ENCODE peak calls at places on chromosomes 11 and 22, in four cellular contexts. I is HepG2, B is GM12878, F is K562. R is an unnamed sample.

GRCh38 chr11:118060879-118061278 is 16.0 kb upstream of the TMPRSS4 start:
- DNase-seq in I (no peak), B (no peak), F (peak), R (no peak)

GRCh38 chr22:42001127-42001526 is 2.5 kb downstream of the WBP2NL start:
- DNase-seq in I (no peak), B (no peak), F (no peak), R (no peak)

GRCh38 chr11:67053896-67054850 is 2.5 kb upstream of the RHOD start:
- DNase-seq in I (peak), B (no peak), F (peak), R (peak)

GRCh38 chr11:3037041-3037944 is 19.9 kb downstream of the CARS1 start:
- DNase-seq in I (peak), B (no peak), F (peak), R (peak)

GRCh38 chr11:57978686-57979531 is 44.8 kb upstream of the OR9Q1 start:
- DNase-seq in I (peak), B (no peak), F (no peak), R (no peak)

GRCh38 chr11:15157181-15157580 is 42.5 kb downstream of the INSC start:
- DNase-seq in I (no peak), B (no peak), F (no peak), R (no peak)

GRCh38 chr11:1737080-1737757 is 13.2 kb downstream of the IFITM10 start:
- DNase-seq in I (no peak), B (no peak), F (no peak), R (no peak)

GRCh38 chr11:3341298-3341697 is 37.6 kb downstream of the ZNF195 start:
- DNase-seq in I (peak), B (no peak), F (peak), R (peak)

GRCh38 chr22:50269573-50270301 is 443 bp downstream of the MAPK11 start:
- DNase-seq in I (no peak), B (no peak), F (peak), R (no peak)

GRCh38 chr11:117182551-117182935 is 4.0 kb downstream of the SIDT2 start:
- DNase-seq in I (no peak), B (no peak), F (no peak), R (no peak)

GRCh38 chr11:43931717-43932039 is 10.8 kb upstream of the C11orf96 start:
- DNase-seq in I (no peak), B (no peak), F (no peak), R (no peak)

GRCh38 chr11:116605543-116605942 is 167.2 kb downstream of the BUD13 start:
- DNase-seq in I (peak), B (no peak), F (peak), R (peak)

GRCh38 chr11:28835317-28835716 is 727.1 kb downstream of the METTL15 start:
- DNase-seq in I (no peak), B (no peak), F (no peak), R (no peak)

GRCh38 chr22:46464701-46465347 is 72.6 kb downstream of the CELSR1 start:
- DNase-seq in I (no peak), B (no peak), F (no peak), R (no peak)

GRCh38 chr11:103904324-103904667 is 132.1 kb upstream of the DDI1 start:
- DNase-seq in I (no peak), B (peak), F (no peak), R (no peak)

GRCh38 chr11:61065955-61066638 is 36.2 kb upstream of the CD5 start:
- DNase-seq in I (no peak), B (no peak), F (no peak), R (no peak)

GRCh38 chr22:19694696-19695095 is 19.6 kb upstream of the SEPTIN5 start:
- DNase-seq in I (no peak), B (no peak), F (no peak), R (no peak)

GRCh38 chr11:96035031-96035743 is 111.3 kb upstream of the MTMR2 start:
- DNase-seq in I (no peak), B (no peak), F (no peak), R (no peak)

DNA sequence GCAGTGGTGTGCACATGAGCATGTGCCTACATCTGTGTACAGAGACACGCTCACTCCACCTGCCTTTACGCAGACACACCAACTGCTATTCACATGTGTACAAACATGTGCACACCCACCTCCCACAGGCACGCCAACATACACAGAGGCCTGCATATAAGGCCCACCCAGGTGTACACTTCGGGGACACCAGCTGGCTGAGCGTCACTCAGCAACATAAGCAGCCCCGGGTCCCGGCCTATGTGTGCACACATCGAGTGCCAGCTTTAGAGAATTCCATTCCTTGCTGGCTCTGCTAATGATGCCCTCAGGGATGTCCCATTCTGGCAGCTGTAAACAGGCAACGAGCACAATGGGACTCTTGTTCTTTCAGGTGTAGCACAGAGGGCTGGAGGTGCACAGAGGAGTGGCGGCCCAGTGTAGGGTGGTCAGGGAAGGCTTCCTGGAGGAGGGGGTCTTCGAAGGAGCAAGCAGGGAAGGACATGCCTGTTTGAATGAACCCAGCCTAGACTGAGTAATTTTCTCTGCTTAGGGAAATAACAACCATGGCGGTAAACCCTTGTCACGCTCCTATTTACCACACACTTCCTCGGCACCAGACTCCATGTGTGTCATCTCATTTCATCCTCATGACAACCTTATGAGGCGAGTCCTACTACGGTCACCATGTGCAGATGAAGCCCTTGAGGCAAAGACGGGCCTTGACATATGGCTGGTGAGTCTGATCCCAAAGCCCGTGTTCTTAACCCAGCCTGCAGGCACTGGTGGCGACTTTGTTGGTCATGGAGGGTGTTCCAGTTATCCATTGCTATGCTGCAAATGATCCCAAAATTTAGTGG is 35.1 kb downstream of the RPL3 start:
- DNase-seq in I (peak), B (no peak), F (no peak), R (no peak)
- TF ChIP-seq HDAC6 in I (no peak), B (no peak), F (no peak), R (no peak)

DNA sequence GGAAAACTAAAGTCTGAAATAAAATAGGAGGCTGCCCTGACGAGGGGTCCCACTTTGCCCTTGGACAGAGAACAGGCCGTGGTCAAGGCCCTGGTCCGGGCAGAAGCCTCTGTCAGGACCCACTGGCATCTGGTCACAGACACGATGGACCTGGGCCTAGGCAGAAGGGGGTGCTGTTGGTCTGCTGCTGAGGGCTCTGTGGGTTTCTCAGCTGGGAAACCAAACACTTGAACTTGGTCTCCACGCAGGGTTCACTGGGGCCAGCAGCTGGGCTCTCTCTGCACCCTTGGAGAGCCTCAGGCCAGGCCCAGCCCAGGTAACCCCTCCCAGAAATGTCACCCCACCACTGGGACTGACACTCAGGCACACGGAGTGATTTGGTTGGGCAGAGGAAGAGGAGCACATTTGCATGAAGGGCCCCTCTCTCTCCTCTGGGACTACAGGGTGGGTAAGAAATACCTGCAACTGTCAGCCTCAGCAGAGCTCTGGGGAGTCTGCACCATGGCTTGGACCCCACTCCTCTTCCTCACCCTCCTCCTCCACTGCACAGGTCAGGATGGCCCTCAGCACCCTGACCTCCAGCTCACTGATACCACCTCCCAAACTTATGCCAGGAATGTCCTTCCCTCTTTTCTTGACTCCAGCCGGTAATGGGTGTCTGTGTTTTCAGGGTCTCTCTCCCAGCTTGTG is 48.1 kb upstream of the TOP3B start:
- DNase-seq in I (peak), B (peak), F (peak), R (no peak)
- TF ChIP-seq HDAC6 in I (no peak), B (no peak), F (no peak), R (no peak)

DNA sequence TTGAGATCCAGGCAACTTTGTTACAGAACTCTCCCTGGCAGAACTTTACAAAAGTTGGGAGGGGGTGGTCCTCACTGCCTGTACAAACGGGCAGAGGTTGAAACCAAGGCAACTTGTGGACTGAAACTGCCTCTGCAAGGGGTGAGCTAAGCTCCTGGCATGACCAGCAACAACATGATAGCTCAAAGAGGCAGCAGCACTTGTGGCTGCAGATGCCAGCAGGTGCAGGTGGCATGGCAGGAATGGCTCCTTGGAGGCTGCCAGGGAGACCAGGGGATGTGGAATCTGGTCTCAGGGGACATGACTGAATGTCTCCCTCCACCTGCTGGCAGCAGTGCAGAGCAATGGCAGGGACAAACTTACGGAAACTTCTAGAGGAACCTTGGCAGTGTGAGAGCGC is 38.8 kb upstream of the PHF21A start:
- DNase-seq in I (no peak), B (no peak), F (no peak), R (no peak)
- TF ChIP-seq HDAC6 in I (no peak), B (no peak), F (no peak), R (no peak)

DNA sequence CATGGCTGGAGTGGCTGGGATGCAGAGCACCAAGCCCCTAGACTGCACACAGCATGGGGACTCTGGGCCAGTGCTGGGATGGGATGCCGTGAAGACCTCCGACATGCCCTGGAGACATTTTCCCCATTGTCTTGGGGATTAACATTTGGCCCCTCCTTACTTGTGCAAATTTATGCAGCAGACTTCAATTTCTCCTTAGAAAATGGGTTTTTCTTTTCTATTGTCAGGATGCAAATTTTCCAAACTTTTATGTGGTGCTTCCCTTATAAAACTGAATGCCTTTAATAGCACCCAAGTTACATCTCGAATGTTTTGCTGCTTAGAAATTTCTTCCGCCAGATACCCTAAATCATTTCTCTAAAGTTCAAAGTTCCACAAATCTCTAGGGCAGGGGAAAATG is 29.2 kb downstream of the RSF1 start:
- DNase-seq in I (no peak), B (no peak), F (no peak), R (no peak)
- TF ChIP-seq HDAC6 in I (no peak), B (no peak), F (no peak), R (no peak)

GRCh38 chr11:120403966-120404365 is 67.8 kb downstream of the ARHGEF12 start:
- DNase-seq in I (no peak), B (no peak), F (no peak), R (no peak)
- TF ChIP-seq HDAC6 in I (no peak), B (no peak), F (no peak), R (no peak)

DNA sequence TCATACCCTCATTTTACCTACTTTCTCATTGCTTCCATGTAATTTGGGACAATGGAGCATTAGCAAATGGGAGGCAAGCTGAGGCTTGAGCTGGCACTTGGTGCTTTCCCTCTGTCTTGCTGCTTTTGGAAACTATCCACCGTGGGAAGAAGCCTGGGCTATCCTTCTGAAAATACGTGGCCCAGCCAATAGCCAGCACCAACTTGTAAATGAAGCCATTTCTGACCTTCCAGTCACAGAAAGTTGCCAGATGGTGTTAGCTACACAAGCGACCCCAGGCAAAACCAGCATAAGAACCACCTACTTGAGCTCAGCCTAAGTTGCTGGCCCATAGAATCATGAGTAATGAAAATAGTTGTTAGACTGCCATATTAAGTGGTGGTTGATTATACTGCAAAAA is 18.5 kb upstream of the SPON1 start:
- DNase-seq in I (no peak), B (no peak), F (no peak), R (no peak)
- TF ChIP-seq HDAC6 in I (no peak), B (no peak), F (no peak), R (no peak)

DNA sequence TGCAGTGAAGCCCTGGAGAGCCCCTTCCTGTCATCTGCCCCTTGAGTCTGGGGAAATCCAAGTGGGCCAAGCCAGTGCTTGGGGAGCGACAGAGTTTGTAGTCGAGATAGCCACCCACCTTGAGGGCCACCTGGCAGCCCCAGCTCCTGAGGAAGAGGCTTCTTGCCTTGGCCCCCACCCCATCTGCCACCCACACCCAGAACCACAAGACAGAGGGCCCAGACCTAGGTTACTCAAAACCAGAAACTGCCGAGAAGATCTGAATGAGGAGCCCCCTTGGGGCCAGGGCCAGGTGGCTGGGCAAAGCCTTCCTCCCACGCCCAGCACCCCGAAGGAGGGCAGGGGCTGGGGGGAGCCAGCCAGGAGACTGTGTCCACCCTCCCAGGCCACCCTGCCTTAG is 18.8 kb upstream of the PRR5 start:
- DNase-seq in I (no peak), B (peak), F (no peak), R (no peak)
- TF ChIP-seq HDAC6 in I (no peak), B (no peak), F (no peak), R (no peak)

GRCh38 chr11:123203471-123203870 is 8.4 kb upstream of the CLMP start:
- DNase-seq in I (no peak), B (no peak), F (no peak), R (no peak)
- TF ChIP-seq HDAC6 in I (no peak), B (no peak), F (no peak), R (no peak)

DNA sequence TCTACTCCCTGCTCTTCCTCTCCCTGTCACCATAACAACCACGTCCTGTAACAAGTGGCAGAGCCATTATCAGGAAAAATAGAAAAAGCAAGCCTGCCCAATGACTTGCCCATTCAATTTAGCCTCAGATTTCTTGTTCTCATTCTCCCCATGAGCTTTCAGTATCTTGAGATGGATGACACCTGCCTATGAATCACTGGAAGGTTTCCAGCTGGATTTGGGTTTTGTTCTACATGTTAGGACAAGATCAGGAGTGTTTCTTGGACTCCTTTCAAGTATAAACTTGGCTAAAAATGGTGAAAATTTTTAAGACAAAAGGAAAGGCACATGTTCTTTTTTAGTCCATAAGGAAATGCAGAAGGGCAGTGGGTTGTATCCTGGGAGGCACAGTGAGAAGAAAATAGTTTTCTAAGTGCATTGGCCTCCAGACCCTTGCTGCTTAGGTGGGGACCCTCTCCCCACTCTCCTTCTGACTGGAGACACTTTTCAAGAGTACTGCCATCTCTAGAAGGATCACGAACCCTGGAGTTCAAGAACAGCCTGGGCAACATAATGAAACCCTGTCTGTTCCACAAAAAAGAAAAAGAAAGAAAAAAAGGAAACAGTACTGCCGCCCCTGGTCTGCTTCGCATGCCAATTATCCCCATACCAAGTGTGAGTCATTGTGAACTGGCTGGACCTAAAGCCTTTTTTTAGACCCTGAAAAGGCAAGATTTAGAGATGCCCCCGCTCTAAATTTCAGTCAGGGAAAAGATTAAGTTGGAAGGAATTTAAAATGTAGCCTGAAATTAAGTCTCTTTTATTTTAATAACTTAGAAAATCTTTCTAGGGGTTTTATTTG is 51.0 kb downstream of the MTNR1B start:
- DNase-seq in I (no peak), B (no peak), F (no peak), R (no peak)
- TF ChIP-seq HDAC6 in I (no peak), B (no peak), F (no peak), R (no peak)

GRCh38 chr11:94738746-94739145 is 29.4 kb upstream of the AMOTL1 start:
- DNase-seq in I (no peak), B (no peak), F (no peak), R (no peak)

GRCh38 chr11:94739331-94739730 is 28.8 kb upstream of the AMOTL1 start:
- DNase-seq in I (no peak), B (no peak), F (no peak), R (no peak)

GRCh38 chr11:94740083-94740974 is 27.8 kb upstream of the AMOTL1 start:
- DNase-seq in I (no peak), B (no peak), F (no peak), R (peak)

GRCh38 chr11:94742645-94743044 is 25.5 kb upstream of the AMOTL1 start:
- DNase-seq in I (no peak), B (no peak), F (no peak), R (no peak)

DNA sequence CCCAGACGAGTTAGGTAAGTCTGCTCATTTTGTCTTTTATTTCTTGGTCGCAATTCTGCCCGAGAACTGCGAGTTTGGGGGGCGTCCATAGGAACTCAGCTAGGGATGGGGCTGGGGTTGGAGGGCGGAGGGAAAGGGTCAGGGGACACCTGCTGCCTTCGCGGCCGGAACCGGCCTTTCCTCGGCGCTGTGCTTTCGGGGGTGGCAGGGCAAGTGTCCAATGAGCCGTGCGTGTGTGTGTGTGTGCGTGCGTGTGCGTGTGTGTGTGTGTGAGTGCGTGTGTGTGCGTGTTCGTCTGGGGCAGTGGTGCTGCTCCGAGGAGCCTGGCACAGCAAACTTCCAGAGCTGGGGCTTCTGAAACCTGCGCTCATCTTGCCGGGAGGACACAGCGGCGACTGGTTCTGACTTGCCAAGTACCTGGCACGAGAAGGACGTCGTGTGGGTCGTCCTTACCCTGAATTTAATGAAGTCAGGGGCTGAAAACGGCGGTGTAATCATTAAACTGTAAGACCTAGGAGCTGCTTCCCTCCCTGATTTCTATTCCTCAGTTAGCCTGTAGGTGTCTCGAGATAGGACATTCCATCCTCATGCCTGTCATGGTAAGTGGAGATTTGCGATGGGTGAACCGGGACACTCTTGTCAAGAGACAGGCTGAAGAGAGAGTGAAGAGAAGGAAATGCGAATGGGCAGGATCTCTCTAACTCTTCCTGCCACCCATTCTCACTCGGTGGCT is 27.0 kb upstream of the AMOTL1 start:
- DNase-seq in I (peak), B (no peak), F (peak), R (no peak)
- TF ChIP-seq HDAC6 in I (no peak), B (no peak), F (no peak), R (no peak)